ENCODE peak calls at places on chromosomes 16 and 17, in seven cellular contexts. One of them, this sample, is unnamed.

GRCh38 chr17:54749157-54749556 is 151.5 kb upstream of the TOM1L1 start:
- DNase-seq in adrenal gland: no peak
- DNase-seq in BJ: no peak
- DNase-seq in A549: no peak
- DNase-seq in CD8-positive, alpha-beta memory T cell: no peak
- DNase-seq in Peyer's patch: no peak
- DNase-seq in BE2C: peak
- DNase-seq in this sample: no peak

GRCh38 chr16:68269793-68270192 is 5.5 kb downstream of the SLC7A6 start:
- DNase-seq in adrenal gland: no peak
- DNase-seq in BJ: no peak
- DNase-seq in A549: no peak
- DNase-seq in CD8-positive, alpha-beta memory T cell: no peak
- DNase-seq in Peyer's patch: no peak
- DNase-seq in BE2C: no peak
- DNase-seq in this sample: no peak

GRCh38 chr17:41624208-41625101 is at the start of gene KRT17:
- DNase-seq in adrenal gland: no peak
- DNase-seq in BJ: no peak
- DNase-seq in A549: no peak
- DNase-seq in CD8-positive, alpha-beta memory T cell: no peak
- DNase-seq in Peyer's patch: no peak
- DNase-seq in BE2C: no peak
- DNase-seq in this sample: no peak

GRCh38 chr17:58956997-58957724 is 149.5 kb downstream of the TRIM37 start:
- DNase-seq in adrenal gland: no peak
- DNase-seq in BJ: no peak
- DNase-seq in A549: no peak
- DNase-seq in CD8-positive, alpha-beta memory T cell: no peak
- DNase-seq in Peyer's patch: no peak
- DNase-seq in BE2C: no peak
- DNase-seq in this sample: no peak

GRCh38 chr17:36755586-36755985 is 154.2 kb downstream of the MRM1 start:
- DNase-seq in adrenal gland: peak
- DNase-seq in BJ: no peak
- DNase-seq in A549: peak
- DNase-seq in CD8-positive, alpha-beta memory T cell: no peak
- DNase-seq in Peyer's patch: no peak
- DNase-seq in BE2C: peak
- DNase-seq in this sample: no peak

GRCh38 chr17:79133986-79134385 is 59.4 kb downstream of the ENGASE start:
- DNase-seq in adrenal gland: no peak
- DNase-seq in BJ: no peak
- DNase-seq in A549: no peak
- DNase-seq in CD8-positive, alpha-beta memory T cell: no peak
- DNase-seq in Peyer's patch: no peak
- DNase-seq in BE2C: no peak
- DNase-seq in this sample: no peak

GRCh38 chr16:1176280-1176897 is 23.5 kb downstream of the CACNA1H start:
- DNase-seq in adrenal gland: no peak
- DNase-seq in BJ: no peak
- DNase-seq in A549: no peak
- DNase-seq in CD8-positive, alpha-beta memory T cell: no peak
- DNase-seq in Peyer's patch: no peak
- DNase-seq in BE2C: no peak
- DNase-seq in this sample: no peak

GRCh38 chr16:814974-815373 is 14.4 kb upstream of the GNG13 start:
- DNase-seq in adrenal gland: no peak
- DNase-seq in BJ: no peak
- DNase-seq in A549: no peak
- DNase-seq in CD8-positive, alpha-beta memory T cell: no peak
- DNase-seq in Peyer's patch: no peak
- DNase-seq in BE2C: no peak
- DNase-seq in this sample: no peak

GRCh38 chr17:828761-829160 is 46.6 kb downstream of the MRM3 start:
- DNase-seq in adrenal gland: no peak
- DNase-seq in BJ: no peak
- DNase-seq in A549: no peak
- DNase-seq in CD8-positive, alpha-beta memory T cell: no peak
- DNase-seq in Peyer's patch: no peak
- DNase-seq in BE2C: no peak
- DNase-seq in this sample: no peak

DNA sequence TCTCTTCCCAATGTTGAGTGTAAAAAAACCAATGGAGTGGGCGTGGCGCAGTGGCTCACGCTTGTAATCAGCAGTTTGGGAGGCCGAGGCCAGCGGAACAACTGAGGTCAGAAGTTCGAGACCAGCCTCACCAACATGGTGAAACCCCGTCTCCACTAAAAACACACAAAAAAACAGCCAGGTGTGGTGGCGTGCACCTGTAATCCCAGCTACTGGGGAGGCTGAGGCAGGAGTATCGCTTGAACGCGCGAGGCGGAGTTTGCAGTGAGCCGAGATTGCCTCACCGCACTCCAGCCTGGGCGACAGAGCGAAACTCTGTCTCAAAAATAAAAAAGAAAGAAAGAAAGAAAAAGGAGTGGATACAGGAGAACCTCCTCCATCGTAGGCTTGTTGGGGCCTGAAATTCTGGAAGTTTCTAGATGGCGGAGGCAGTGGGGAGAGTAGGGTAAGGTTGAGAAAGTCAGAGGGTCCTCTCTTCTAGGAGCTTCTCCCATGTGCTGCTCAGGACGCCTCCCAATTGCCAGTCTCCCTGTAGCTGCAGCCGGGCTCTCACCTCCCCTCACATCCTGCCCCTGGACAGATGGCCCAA is 709 bp upstream of the ZNF764 start:
- DNase-seq in adrenal gland: no peak
- DNase-seq in BJ: no peak
- DNase-seq in A549: no peak
- DNase-seq in CD8-positive, alpha-beta memory T cell: no peak
- DNase-seq in Peyer's patch: no peak
- DNase-seq in BE2C: peak
- DNase-seq in this sample: no peak
- H3K4me3 ChIP-seq in adrenal gland: no peak
- H3K4me3 ChIP-seq in BJ: peak
- H3K4me3 ChIP-seq in A549: peak
- H3K4me3 ChIP-seq in CD8-positive, alpha-beta memory T cell: peak
- H3K4me3 ChIP-seq in Peyer's patch: peak
- H3K4me3 ChIP-seq in BE2C: peak
- H3K4me3 ChIP-seq in this sample: peak

GRCh38 chr17:83100853-83101391 is 21.5 kb downstream of the METRNL start:
- DNase-seq in adrenal gland: no peak
- DNase-seq in BJ: no peak
- DNase-seq in A549: no peak
- DNase-seq in CD8-positive, alpha-beta memory T cell: no peak
- DNase-seq in Peyer's patch: peak
- DNase-seq in BE2C: no peak
- DNase-seq in this sample: no peak

GRCh38 chr17:83099086-83099540 is 19.7 kb downstream of the METRNL start:
- DNase-seq in adrenal gland: no peak
- DNase-seq in BJ: no peak
- DNase-seq in A549: no peak
- DNase-seq in CD8-positive, alpha-beta memory T cell: no peak
- DNase-seq in Peyer's patch: no peak
- DNase-seq in BE2C: no peak
- DNase-seq in this sample: no peak

GRCh38 chr17:83100220-83100852 is 20.9 kb downstream of the METRNL start:
- DNase-seq in adrenal gland: peak
- DNase-seq in BJ: no peak
- DNase-seq in A549: no peak
- DNase-seq in CD8-positive, alpha-beta memory T cell: no peak
- DNase-seq in Peyer's patch: no peak
- DNase-seq in BE2C: no peak
- DNase-seq in this sample: no peak

GRCh38 chr17:83098241-83099085 is 19.1 kb downstream of the METRNL start:
- DNase-seq in adrenal gland: no peak
- DNase-seq in BJ: no peak
- DNase-seq in A549: no peak
- DNase-seq in CD8-positive, alpha-beta memory T cell: no peak
- DNase-seq in Peyer's patch: no peak
- DNase-seq in BE2C: no peak
- DNase-seq in this sample: no peak

GRCh38 chr17:83099570-83100181 is 20.3 kb downstream of the METRNL start:
- DNase-seq in adrenal gland: peak
- DNase-seq in BJ: no peak
- DNase-seq in A549: no peak
- DNase-seq in CD8-positive, alpha-beta memory T cell: no peak
- DNase-seq in Peyer's patch: peak
- DNase-seq in BE2C: no peak
- DNase-seq in this sample: no peak
- H3K4me3 ChIP-seq in adrenal gland: no peak
- H3K4me3 ChIP-seq in BJ: peak
- H3K4me3 ChIP-seq in A549: no peak
- H3K4me3 ChIP-seq in CD8-positive, alpha-beta memory T cell: no peak
- H3K4me3 ChIP-seq in Peyer's patch: no peak
- H3K4me3 ChIP-seq in BE2C: no peak
- H3K4me3 ChIP-seq in this sample: no peak

DNA sequence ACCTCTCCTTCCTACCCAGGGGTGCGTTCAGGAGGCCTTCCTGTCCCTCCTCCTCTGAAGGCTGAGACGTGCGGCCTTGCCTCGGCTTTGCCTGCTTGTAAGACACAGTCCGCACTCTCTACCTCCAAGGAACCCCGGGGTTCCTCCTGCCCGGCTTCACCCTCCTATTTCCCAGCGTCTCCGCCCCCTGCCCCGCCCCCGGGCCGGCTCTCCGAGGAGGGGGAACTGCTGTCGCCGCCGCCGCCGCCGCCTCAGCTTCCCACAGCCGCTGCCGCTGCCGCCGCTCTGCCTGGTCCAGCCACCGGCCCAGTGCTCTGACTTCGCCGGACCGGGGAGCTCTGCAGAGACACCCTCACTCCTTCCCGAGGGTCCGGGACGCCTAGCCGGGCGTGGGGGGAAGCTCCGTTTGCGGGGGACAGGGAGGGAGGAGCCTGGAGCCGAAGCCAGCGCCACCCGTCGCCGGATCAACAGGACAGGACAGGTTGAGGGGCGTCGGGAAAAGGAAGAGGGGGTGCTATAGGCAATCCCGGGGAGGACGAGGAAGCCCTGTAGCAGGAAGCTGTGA is 1.2 kb upstream of the FGF11 start:
- DNase-seq in adrenal gland: peak
- DNase-seq in BJ: no peak
- DNase-seq in A549: no peak
- DNase-seq in CD8-positive, alpha-beta memory T cell: no peak
- DNase-seq in Peyer's patch: peak
- DNase-seq in BE2C: peak
- DNase-seq in this sample: peak
- H3K4me3 ChIP-seq in adrenal gland: peak
- H3K4me3 ChIP-seq in BJ: peak
- H3K4me3 ChIP-seq in A549: no peak
- H3K4me3 ChIP-seq in CD8-positive, alpha-beta memory T cell: peak
- H3K4me3 ChIP-seq in Peyer's patch: no peak
- H3K4me3 ChIP-seq in BE2C: peak
- H3K4me3 ChIP-seq in this sample: peak

GRCh38 chr17:2051388-2052237 is 3.3 kb upstream of the HIC1 start:
- DNase-seq in adrenal gland: peak
- DNase-seq in BJ: no peak
- DNase-seq in A549: no peak
- DNase-seq in CD8-positive, alpha-beta memory T cell: no peak
- DNase-seq in Peyer's patch: no peak
- DNase-seq in BE2C: no peak
- DNase-seq in this sample: no peak
- H3K4me3 ChIP-seq in adrenal gland: no peak
- H3K4me3 ChIP-seq in BJ: no peak
- H3K4me3 ChIP-seq in A549: peak
- H3K4me3 ChIP-seq in CD8-positive, alpha-beta memory T cell: no peak
- H3K4me3 ChIP-seq in Peyer's patch: no peak
- H3K4me3 ChIP-seq in BE2C: no peak
- H3K4me3 ChIP-seq in this sample: peak

This sample was measured in right lobe of liver.